ENCODE peak calls at places on chromosome 18, in four cellular contexts. C, K, O and F are unnamed samples.

GRCh38 chr18:25734336-25734735 is 356.1 kb downstream of the SS18 start:
- DNase-seq in O (no peak), C (no peak), K (no peak), F (no peak)

GRCh38 chr18:37334494-37335125 is 231.0 kb downstream of the CELF4 start:
- DNase-seq in K (no peak), C (no peak), O (no peak), F (no peak)

GRCh38 chr18:60966876-60967275 is 366.4 kb upstream of the CDH20 start:
- DNase-seq in C (no peak), K (no peak), O (no peak), F (no peak)

GRCh38 chr18:48963555-48964480 is 13.1 kb upstream of the SMAD7 start:
- DNase-seq in K (no peak), C (no peak), O (no peak), F (no peak)

GRCh38 chr18:60892441-60892840 is 440.8 kb upstream of the CDH20 start:
- DNase-seq in K (no peak), O (no peak), C (no peak), F (no peak)

GRCh38 chr18:47795448-47795843 is 135.0 kb downstream of the SMAD2 start:
- DNase-seq in K (no peak), C (no peak), O (no peak), F (no peak)

GRCh38 chr18:10797882-10798281 is 272.1 kb downstream of the NAPG start:
- DNase-seq in O (no peak), K (no peak), C (no peak), F (no peak)

GRCh38 chr18:49021433-49022129 is 70.8 kb upstream of the SMAD7 start:
- DNase-seq in O (peak), C (no peak), K (peak), F (peak)

GRCh38 chr18:13639196-13639595 is 87.2 kb downstream of the FAM210A start:
- DNase-seq in K (no peak), O (no peak), C (no peak), F (no peak)

GRCh38 chr18:13437801-13438506 is 219.4 kb downstream of the LDLRAD4 start:
- DNase-seq in O (no peak), K (no peak), C (no peak), F (no peak)

GRCh38 chr18:78410094-78410786 is 569.4 kb upstream of the SALL3 start:
- DNase-seq in C (no peak), K (no peak), O (no peak), F (no peak)

GRCh38 chr18:38033282-38033681 is 467.7 kb upstream of the CELF4 start:
- DNase-seq in C (no peak), K (no peak), O (no peak), F (no peak)

GRCh38 chr18:34821669-34822210 is 111.6 kb downstream of the DTNA start:
- DNase-seq in C (no peak), O (no peak), K (peak), F (peak)

GRCh38 chr18:36757081-36757480 is 71.7 kb downstream of the TPGS2 start:
- DNase-seq in K (peak), O (no peak), C (peak), F (peak)

GRCh38 chr18:79877163-79878091 is 74.0 kb downstream of the SLC66A2 start:
- DNase-seq in C (no peak), K (no peak), O (no peak), F (no peak)

GRCh38 chr18:62717059-62717849 is 1.9 kb downstream of the PHLPP1 start:
- DNase-seq in O (no peak), C (no peak), K (peak), F (no peak)

GRCh38 chr18:66560092-66560491 is 43.8 kb downstream of the CDH19 start:
- DNase-seq in C (peak), K (peak), O (no peak), F (peak)

GRCh38 chr18:49898421-49898820 is 85.1 kb upstream of the ACAA2 start:
- DNase-seq in K (peak), C (peak), O (peak), F (peak)

GRCh38 chr18:61953641-61954040 is 60.8 kb upstream of the RNF152 start:
- DNase-seq in C (no peak), O (no peak), K (no peak), F (no peak)

GRCh38 chr18:62436636-62437519 is 85.9 kb upstream of the ZCCHC2 start:
- DNase-seq in C (no peak), O (no peak), K (no peak), F (no peak)

GRCh38 chr18:35588122-35588521 is 6.6 kb downstream of the GALNT1 start:
- DNase-seq in O (no peak), C (no peak), K (no peak), F (no peak)

DNA sequence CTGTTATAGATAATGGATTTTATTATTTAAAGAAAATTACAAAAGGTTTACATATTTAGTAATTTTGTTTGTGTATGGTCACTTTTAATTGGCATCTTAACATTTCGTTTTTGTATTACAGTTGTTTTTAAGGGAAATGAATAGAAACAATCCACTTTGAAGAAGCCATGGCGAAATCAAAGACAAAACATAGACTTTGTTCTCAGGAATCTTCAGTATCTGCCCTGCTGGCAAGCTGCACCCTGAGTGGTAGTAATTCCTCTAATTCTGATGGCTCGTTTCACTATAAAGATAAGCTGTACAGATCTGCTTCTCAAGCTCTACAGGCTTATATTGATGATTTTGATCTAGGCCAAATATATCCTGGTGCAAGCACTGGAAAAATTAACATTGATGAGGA is 2.7 kb downstream of the C18orf54 start:
- DNase-seq in C (no peak), K (peak), O (no peak), F (no peak)
- TF ChIP-seq SUZ12 in C (no peak), K (no peak), O (no peak), F (no peak)

DNA sequence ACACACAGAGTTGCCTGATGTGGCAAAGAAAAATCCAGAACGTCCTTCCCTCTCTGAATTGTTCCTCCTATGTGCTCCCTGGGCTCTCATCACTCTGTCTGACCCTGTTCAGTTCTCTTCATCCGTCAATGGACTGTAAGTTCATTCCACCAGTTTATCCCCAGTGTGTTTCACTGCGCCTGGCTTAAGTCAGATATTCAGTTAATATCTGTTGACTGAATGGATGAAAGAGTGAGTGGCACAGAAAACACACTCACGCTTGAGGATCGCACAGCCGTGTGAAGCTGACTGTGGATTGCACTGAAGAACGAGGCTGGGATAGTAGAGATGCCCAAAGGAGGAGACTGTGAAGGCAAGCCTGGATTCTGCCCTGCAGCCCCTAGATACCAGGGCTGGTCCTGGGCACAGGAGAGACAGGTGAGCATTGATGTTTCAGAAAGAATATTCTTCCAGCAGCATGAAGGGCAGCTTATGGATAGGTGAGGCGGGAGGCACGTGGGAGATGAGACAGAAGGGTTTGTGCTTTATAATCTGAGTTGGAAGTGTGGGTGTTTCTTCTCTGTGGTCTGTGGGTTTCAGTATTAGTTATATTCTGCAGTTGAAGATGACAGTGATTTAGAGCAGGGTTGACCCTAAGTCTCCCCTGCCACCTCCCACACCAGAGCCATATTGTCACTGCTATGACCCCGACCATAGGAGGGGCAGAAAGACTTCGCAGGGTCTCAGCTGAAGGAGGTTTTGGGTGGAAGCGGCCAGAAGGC is 129.9 kb downstream of the SOCS6 start:
- DNase-seq in K (no peak), C (no peak), O (no peak), F (no peak)
- TF ChIP-seq SUZ12 in K (no peak), C (no peak), O (no peak), F (no peak)

GRCh38 chr18:46469186-46469915 is 187.7 kb downstream of the LOXHD1 start:
- DNase-seq in K (no peak), C (no peak), O (no peak), F (no peak)
- TF ChIP-seq SUZ12 in K (no peak), C (no peak), O (no peak), F (no peak)

DNA sequence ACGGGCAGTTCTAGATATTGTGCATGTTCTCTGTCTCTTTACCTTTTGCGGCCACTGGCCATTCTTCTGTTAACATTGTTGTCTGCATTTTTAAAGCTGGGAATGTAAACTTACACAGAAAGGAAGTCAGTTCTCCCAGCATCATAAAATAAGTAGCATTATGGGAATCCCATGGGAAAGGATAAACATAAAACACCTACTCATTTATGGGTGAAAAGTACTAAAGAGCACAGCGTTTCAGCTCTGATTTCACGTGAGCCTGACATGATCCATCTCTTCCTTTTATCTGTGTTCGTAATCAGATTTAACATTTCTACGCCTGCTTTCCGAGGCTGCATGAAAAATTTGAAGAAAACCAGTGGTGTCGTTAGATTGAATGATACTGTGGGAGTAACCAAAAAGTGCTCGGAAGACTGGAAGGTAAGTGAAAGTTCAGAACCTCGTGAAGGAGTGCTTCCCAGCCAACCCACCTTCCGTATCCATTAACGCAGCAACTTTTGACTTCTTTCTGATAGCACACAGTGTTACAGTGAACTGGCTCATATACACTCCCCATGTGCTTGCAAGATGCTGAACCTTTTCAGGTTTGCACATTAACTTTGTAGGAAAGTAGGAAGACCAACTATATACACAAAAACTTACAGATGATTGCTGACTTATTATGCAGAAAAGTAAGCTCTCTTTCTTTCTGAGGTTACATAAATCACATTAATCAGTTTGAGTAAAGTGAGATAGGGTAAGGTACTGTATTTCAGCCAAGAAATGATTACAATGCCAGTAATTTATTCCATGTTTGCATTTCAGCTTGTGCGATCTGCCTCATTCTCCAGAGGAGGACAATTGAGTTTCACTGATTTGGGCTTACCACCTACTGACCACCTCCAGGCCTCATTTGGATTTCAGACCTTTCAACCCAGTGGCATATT is 86.5 kb upstream of the TTC39C start:
- DNase-seq in C (no peak), K (no peak), O (no peak), F (no peak)
- TF ChIP-seq SUZ12 in C (no peak), K (no peak), O (no peak), F (no peak)

GRCh38 chr18:58715540-58715939 is 44.3 kb downstream of the MALT1 start:
- DNase-seq in K (no peak), C (no peak), O (no peak), F (no peak)
- TF ChIP-seq SUZ12 in K (no peak), C (no peak), O (no peak), F (no peak)

DNA sequence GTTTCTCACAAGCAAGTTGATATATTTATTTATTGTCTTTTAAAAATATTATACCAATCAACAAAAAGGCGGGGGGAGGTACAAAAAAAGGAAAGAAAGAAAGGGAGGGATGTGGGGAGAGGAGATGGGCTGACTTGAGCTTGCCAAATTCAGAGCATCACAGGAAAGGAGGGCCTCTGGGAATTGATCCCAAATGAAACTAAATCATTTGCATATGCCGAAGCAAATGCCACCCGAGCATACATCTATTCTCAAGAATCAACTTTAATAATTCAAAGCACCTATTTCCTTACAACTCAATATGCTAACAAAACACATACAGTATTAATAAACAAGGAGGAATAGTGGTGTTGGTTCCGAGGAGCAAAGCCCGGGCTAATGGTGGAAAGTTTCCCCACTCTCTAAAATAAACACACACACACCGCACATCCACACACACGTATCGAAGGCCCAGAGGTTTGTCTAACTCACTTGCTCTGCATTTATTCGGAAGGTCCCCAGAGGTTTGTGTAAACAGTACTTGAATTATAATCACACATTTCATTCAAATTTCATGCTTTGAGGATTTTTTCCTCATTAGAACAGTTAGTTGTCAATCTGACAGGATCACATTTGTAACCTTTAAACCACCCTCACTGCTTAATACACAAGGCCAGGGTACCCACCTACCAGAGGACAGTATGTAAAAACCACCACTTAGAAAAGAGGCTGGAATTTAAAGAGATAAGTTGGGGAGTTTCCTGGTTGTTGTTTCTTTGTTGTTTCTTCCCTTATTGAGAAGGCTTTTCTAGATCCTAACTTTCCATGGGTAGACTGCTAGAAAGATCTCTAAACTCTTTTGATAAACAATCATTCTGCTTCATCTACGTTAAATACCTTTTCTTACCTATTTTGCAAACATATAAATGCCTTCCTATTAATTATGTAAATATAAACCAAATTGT is 264.7 kb downstream of the TCF4 start:
- DNase-seq in C (no peak), K (no peak), O (no peak), F (no peak)
- TF ChIP-seq SUZ12 in C (no peak), K (no peak), O (no peak), F (no peak)